ENCODE peak calls at places on chromosomes 4 and X, in five cellular contexts. E is GM06990, Z is coronary artery, A is cardiac fibroblast, L is stomach. S is an unnamed sample.
A peak's percentile ranks its signal among the peaks of the same experiment; 100 is the strongest.

GRCh38 chr4:159368320-159368719 is 265.4 kb downstream of the RAPGEF2 start:
- DNase-seq in E (no peak), Z (no peak), A (no peak), L (no peak), S (no peak)

GRCh38 chrX:111095974-111096870 is at the start of gene PAK3:
- DNase-seq in E (no peak), Z (peak; percentile 75), A (peak; percentile 48), L (peak; percentile 35), S (peak; percentile 26)

GRCh38 chrX:97747346-97747745 is 863.6 kb downstream of the RPA4 start:
- DNase-seq in E (no peak), Z (no peak), A (no peak), L (no peak), S (no peak)

GRCh38 chr4:10998826-10999225 is 314.3 kb upstream of the CLNK start:
- DNase-seq in E (no peak), Z (no peak), A (peak; percentile 60), L (no peak), S (no peak)

GRCh38 chr4:102825261-102826071 is 1.9 kb downstream of the UBE2D3 start:
- DNase-seq in E (peak; percentile 16), Z (no peak), A (peak; percentile 82), L (no peak), S (no peak)

GRCh38 chr4:25925486-25926201 is 11.6 kb downstream of the SMIM20 start:
- DNase-seq in E (no peak), Z (no peak), A (peak; percentile 64), L (peak; percentile 42), S (peak; percentile 60)

GRCh38 chrX:68693481-68694410 is 46.3 kb downstream of the STARD8 start:
- DNase-seq in E (peak; percentile 14), Z (peak; percentile 82), A (peak; percentile 34), L (peak; percentile 56), S (peak; percentile 65)

GRCh38 chr4:102564399-102564921 is 63.3 kb downstream of the NFKB1 start:
- DNase-seq in E (peak; percentile 68), Z (no peak), A (peak; percentile 79), L (no peak), S (peak; percentile 20)

GRCh38 chr4:184347251-184348239 is 126.8 kb downstream of the IRF2 start:
- DNase-seq in E (peak; percentile 80), Z (no peak), A (peak; percentile 59), L (peak; percentile 80), S (peak; percentile 61)

GRCh38 chr4:130424211-130424610 is 1328.3 kb downstream of the C4orf33 start:
- DNase-seq in E (no peak), Z (no peak), A (peak; percentile 2), L (no peak), S (no peak)

GRCh38 chrX:115895678-115896329 is 274.7 kb upstream of the AGTR2 start:
- DNase-seq in E (no peak), Z (no peak), A (no peak), L (no peak), S (no peak)

GRCh38 chr4:181432347-181432746 is 810.9 kb upstream of the TENM3 start:
- DNase-seq in E (no peak), Z (no peak), A (no peak), L (no peak), S (no peak)

GRCh38 chr4:55125087-55125721 is at the start of gene KDR:
- DNase-seq in E (peak; percentile 3), Z (peak; percentile 73), A (peak; percentile 50), L (peak; percentile 46), S (no peak)

GRCh38 chrX:132940727-132941162 is 17.7 kb downstream of the HS6ST2 start:
- DNase-seq in E (no peak), Z (no peak), A (no peak), L (no peak), S (no peak)

GRCh38 chr4:13700196-13701140 is 72.9 kb upstream of the BOD1L1 start:
- DNase-seq in E (no peak), Z (no peak), A (peak; percentile 91), L (no peak), S (no peak)

GRCh38 chr4:4446434-4446833 is 59.5 kb downstream of the NSG1 start:
- DNase-seq in E (no peak), Z (no peak), A (peak; percentile 28), L (no peak), S (no peak)

GRCh38 chr4:3766207-3766790 is at the start of gene ADRA2C:
- DNase-seq in E (no peak), Z (no peak), A (no peak), L (no peak), S (peak; percentile 73)

GRCh38 chr4:130849985-130850632 is 1754.2 kb downstream of the C4orf33 start:
- DNase-seq in E (no peak), Z (no peak), A (no peak), L (peak; percentile 59), S (no peak)

GRCh38 chr4:71609159-71609558 is 174.7 kb downstream of the GC start:
- DNase-seq in E (no peak), Z (no peak), A (peak; percentile 51), L (no peak), S (no peak)

GRCh38 chr4:54998991-54999390 is 126.4 kb downstream of the KDR start:
- DNase-seq in E (no peak), Z (no peak), A (peak; percentile 77), L (no peak), S (no peak)

GRCh38 chr4:145618210-145618911 is 824 bp upstream of the MMAA start:
- DNase-seq in E (no peak), Z (no peak), A (peak; percentile 27), L (no peak), S (peak; percentile 45)

GRCh38 chr4:91087743-91088142 is 960.5 kb downstream of the CCSER1 start:
- DNase-seq in E (no peak), Z (no peak), A (no peak), L (no peak), S (no peak)

GRCh38 chr4:87058272-87059073 is 123.7 kb downstream of the AFF1 start:
- DNase-seq in E (no peak), Z (no peak), A (no peak), L (no peak), S (peak; percentile 32)

DNA sequence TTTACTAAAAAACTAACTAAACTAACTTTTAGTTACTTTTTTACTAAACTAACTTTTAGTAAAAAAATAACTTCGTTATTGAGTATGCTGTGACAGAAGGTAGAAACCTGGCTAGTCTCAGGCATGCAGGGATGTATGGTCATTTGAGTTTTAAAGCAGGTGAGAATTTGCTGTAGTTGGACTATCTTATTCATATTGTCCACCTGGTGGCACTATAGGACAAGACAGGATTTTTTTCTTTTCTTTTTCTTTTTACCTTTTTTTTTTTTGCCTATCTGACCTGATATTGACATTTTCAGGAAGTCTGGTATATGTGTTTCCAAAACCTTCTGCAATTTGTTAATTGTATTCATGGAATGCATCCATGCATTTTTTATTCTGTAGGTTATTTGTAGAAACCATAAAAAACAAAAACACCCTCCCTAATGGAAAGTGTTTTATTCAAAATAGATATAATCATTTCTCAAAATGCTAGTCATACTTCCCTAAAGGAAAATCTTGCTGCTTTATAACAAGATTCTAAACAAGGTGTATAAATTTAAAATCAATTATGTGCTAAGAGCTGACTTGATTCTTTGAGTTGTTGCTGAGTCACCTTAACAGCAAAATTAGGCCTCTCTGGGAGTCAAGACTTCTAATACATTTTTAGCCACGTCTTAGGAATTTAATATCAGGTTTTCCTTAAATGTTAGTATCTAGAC is 201.2 kb upstream of the GNPDA2 start:
- DNase-seq in E (no peak), Z (no peak), A (peak; percentile 34), L (no peak), S (peak; percentile 1)
- TF ChIP-seq CTCF in E (peak; percentile 48), Z (no peak), A (peak; percentile 37), L (no peak), S (peak; percentile 45)

GRCh38 chr4:187118731-187119130 is 395.1 kb upstream of the FAT1 start:
- DNase-seq in E (no peak), Z (no peak), A (no peak), L (no peak), S (no peak)
- TF ChIP-seq CTCF in E (no peak), Z (no peak), A (no peak), L (no peak), S (no peak)

DNA sequence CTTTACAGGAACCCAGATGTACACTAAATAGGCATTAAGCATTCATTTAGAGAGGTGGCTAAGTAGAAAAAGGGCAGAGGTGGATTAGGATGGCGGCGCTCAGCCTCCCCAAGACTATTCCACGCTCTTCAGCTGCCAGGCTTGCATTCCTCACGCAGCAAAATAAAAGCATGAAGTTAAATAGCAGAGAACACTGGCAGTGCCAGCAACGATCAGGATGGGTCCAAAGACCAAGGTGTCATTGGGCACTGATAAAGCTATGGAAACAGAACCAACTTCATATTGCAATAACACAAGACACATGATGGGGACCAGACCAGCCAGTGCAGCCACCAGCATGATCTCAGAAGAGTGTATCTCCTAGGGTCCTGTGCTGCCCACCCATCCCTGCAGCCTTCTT is 42.0 kb downstream of the TMEM156 start:
- DNase-seq in E (no peak), Z (no peak), A (no peak), L (no peak), S (no peak)
- TF ChIP-seq CTCF in E (no peak), Z (no peak), A (no peak), L (no peak), S (no peak)

DNA sequence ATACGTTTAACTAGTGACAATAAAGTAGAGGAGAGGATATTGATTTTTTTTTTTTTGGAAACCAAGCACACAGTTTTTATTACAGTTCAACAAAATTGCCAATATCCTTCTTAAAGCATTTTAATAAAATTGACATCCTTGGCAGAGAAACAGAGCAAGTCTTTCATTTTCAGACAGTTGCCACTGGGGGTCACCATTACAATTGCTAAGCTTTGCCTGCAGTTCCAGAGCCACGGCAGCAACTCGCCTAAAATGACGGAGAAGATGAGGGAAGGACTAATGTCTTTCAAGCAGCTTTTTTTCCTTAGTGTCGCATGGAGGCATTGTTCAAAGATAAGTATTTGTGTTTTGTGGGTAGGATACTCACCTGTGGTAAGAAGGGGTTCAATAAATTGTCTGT is 507.8 kb upstream of the ARX start:
- DNase-seq in E (no peak), Z (no peak), A (peak; percentile 68), L (no peak), S (peak; percentile 23)
- TF ChIP-seq CTCF in E (peak; percentile 15), Z (no peak), A (peak; percentile 35), L (no peak), S (peak; percentile 39)

DNA sequence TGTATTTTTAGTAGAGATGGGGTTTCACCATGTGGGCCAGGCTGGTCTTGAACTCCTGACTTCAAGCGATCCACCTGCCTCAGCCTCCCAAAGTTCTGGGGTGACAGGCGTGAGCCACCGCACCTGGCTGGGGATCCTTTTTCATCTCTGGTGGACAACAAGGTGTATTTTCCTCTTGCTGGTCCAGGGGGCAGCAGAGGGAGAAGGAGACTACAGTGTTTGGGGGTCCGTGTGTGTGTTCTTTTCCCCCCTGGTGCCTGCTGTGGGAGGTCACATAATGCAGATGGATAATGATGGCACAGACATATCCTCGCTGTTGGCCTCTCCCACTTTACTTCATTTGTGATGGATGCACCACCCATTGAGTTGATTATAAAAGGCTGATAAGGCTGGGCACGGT is 39.0 kb upstream of the CD99 start:
- DNase-seq in E (no peak), Z (no peak), A (no peak), L (no peak), S (no peak)
- TF ChIP-seq CTCF in E (peak; percentile 29), Z (no peak), A (peak; percentile 32), L (no peak), S (peak; percentile 17)

GRCh38 chrX:48600226-48600625 is 2.9 kb downstream of the WDR13 start:
- DNase-seq in E (no peak), Z (no peak), A (no peak), L (no peak), S (no peak)

GRCh38 chrX:48601741-48602394 is 4.6 kb downstream of the WDR13 start:
- DNase-seq in E (no peak), Z (no peak), A (no peak), L (no peak), S (no peak)

GRCh38 chrX:48604701-48605100 is 7.4 kb downstream of the WDR13 start:
- DNase-seq in E (no peak), Z (no peak), A (no peak), L (no peak), S (no peak)

GRCh38 chrX:48611703-48612102 is 14.4 kb downstream of the WDR13 start:
- DNase-seq in E (no peak), Z (no peak), A (no peak), L (no peak), S (no peak)

GRCh38 chrX:48606091-48606490 is 8.8 kb downstream of the WDR13 start:
- DNase-seq in E (no peak), Z (no peak), A (no peak), L (no peak), S (no peak)
- TF ChIP-seq CTCF in E (no peak), Z (no peak), A (peak; percentile 32), L (no peak), S (no peak)

S was measured in GM13977.